ENCODE peak calls at places on chromosomes 2 and 18, in four cellular contexts. M is CD8-positive, alpha-beta memory T cell; O is heart right ventricle; S is kidney. U is an unnamed sample.

GRCh38 chr2:105754011-105754410 is 9.3 kb downstream of the NCK2 start:
- DNase-seq in S (no peak), M (no peak), O (no peak), U (no peak)

GRCh38 chr2:70897977-70898226 is 37.8 kb upstream of the ATP6V1B1 start:
- DNase-seq in O (no peak), S (no peak), M (no peak), U (no peak)

GRCh38 chr2:239157269-239157668 is 243.6 kb downstream of the HDAC4 start:
- DNase-seq in S (peak; percentile 63), M (no peak), O (no peak), U (peak; percentile 81)

GRCh38 chr2:238636269-238637073 is 209.7 kb downstream of the ASB1 start:
- DNase-seq in M (no peak), S (no peak), O (no peak), U (no peak)

GRCh38 chr18:58186258-58186948 is 142.4 kb downstream of the NEDD4L start:
- DNase-seq in O (no peak), S (no peak), M (no peak), U (no peak)

GRCh38 chr2:210553371-210553770 is 3.0 kb upstream of the CPS1 start:
- DNase-seq in S (no peak), M (no peak), O (no peak), U (no peak)

GRCh38 chr18:55439036-55439435 is 149.0 kb downstream of the TCF4 start:
- DNase-seq in M (no peak), S (no peak), O (no peak), U (no peak)

GRCh38 chr2:172052000-172052983 is 33.0 kb upstream of the DLX1 start:
- DNase-seq in S (no peak), O (no peak), M (no peak), U (no peak)

GRCh38 chr2:211455225-211455841 is 898.9 kb downstream of the CPS1 start:
- DNase-seq in S (no peak), M (no peak), O (no peak), U (no peak)

GRCh38 chr2:191366199-191366598 is 121.0 kb downstream of the MYO1B start:
- DNase-seq in M (no peak), S (no peak), O (no peak), U (no peak)

GRCh38 chr2:8392098-8392844 is 289.6 kb upstream of the ID2 start:
- DNase-seq in M (no peak), O (no peak), S (no peak), U (no peak)

GRCh38 chr2:38039111-38039510 is 36.8 kb downstream of the CYP1B1 start:
- DNase-seq in S (no peak), O (no peak), M (no peak), U (no peak)

GRCh38 chr2:66073166-66073565 is 361.8 kb upstream of the MEIS1 start:
- DNase-seq in S (no peak), M (no peak), O (no peak), U (no peak)

GRCh38 chr2:1937480-1937879 is 193.2 kb upstream of the PXDN start:
- DNase-seq in S (no peak), O (no peak), M (no peak), U (no peak)

GRCh38 chr2:182636694-182637093 is 79.4 kb upstream of the DNAJC10 start:
- DNase-seq in M (no peak), S (no peak), O (no peak), U (no peak)

GRCh38 chr18:25921677-25922421 is 168.6 kb downstream of the SS18 start:
- DNase-seq in O (no peak), S (no peak), M (peak; percentile 1), U (no peak)

GRCh38 chr2:85437488-85438290 is 19.2 kb downstream of the SH2D6 start:
- DNase-seq in S (peak; percentile 97), M (peak; percentile 66), O (peak; percentile 92), U (peak; percentile 97)

GRCh38 chr2:107633580-107634147 is 193.0 kb upstream of the RGPD4 start:
- DNase-seq in O (no peak), S (no peak), M (no peak), U (no peak)

GRCh38 chr2:215105607-215106354 is 32.6 kb downstream of the ABCA12 start:
- DNase-seq in S (no peak), O (no peak), M (no peak), U (no peak)

GRCh38 chr2:9287400-9288059 is 80.9 kb downstream of the ASAP2 start:
- DNase-seq in S (no peak), O (no peak), M (no peak), U (no peak)

GRCh38 chr18:79423211-79424007 is 27.7 kb downstream of the NFATC1 start:
- DNase-seq in O (no peak), M (no peak), S (peak; percentile 71), U (peak; percentile 73)
- H3K4me1 ChIP-seq in O (peaks cover 19% of the 10 kb centered on the region), M (no peaks in the 10 kb centered on the region), S (no peaks in the 10 kb centered on the region), U (peaks cover 55% of the 10 kb centered on the region)

GRCh38 chr2:61229936-61230335 is 67.9 kb downstream of the C2orf74 start:
- DNase-seq in S (no peak), O (no peak), M (no peak), U (no peak)
- H3K27ac ChIP-seq in S (no peak overlapping the region), O (no peak overlapping the region), M (no peak overlapping the region), U (no peak overlapping the region)

DNA sequence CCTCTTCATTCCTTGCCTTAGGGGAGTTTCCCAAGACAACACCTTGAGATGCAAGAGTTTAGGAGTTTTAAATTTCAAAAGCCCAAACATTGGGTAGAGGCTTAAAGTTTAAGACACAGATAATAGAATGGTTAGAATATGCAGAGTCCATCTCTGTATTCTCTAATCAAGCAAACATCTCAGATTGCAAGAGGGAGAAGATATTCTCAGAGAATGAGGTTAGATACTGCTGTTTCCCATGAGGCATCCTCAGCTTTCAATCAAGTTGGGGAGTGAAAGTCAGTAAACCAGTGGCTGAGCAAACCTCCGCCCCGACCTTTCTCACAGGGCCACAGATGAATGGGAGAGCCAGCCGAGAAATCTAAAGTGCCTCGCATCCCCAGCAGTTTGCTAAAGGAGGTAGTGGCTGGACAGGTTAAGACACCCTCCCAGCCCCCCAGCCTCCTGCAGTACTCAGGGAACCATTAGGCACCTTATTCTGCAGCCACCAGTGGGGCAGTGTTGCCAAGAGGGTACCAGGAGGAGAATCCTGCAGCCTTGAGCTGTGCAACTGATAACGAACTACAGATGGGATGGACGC is 30.0 kb downstream of the FBXO36 start:
- DNase-seq in S (no peak), M (no peak), O (no peak), U (no peak)
- H3K4me1 ChIP-seq in S (no peaks in the 10 kb centered on the region), M (no peaks in the 10 kb centered on the region), O (no peaks in the 10 kb centered on the region), U (no peaks in the 10 kb centered on the region)

GRCh38 chr2:39158351-39158750 is 37.5 kb upstream of the SOS1 start:
- DNase-seq in M (no peak), O (no peak), S (no peak), U (no peak)
- H3K27ac ChIP-seq in M (no peak overlapping the region), O (no peak overlapping the region), S (no peak overlapping the region), U (no peak overlapping the region)

DNA sequence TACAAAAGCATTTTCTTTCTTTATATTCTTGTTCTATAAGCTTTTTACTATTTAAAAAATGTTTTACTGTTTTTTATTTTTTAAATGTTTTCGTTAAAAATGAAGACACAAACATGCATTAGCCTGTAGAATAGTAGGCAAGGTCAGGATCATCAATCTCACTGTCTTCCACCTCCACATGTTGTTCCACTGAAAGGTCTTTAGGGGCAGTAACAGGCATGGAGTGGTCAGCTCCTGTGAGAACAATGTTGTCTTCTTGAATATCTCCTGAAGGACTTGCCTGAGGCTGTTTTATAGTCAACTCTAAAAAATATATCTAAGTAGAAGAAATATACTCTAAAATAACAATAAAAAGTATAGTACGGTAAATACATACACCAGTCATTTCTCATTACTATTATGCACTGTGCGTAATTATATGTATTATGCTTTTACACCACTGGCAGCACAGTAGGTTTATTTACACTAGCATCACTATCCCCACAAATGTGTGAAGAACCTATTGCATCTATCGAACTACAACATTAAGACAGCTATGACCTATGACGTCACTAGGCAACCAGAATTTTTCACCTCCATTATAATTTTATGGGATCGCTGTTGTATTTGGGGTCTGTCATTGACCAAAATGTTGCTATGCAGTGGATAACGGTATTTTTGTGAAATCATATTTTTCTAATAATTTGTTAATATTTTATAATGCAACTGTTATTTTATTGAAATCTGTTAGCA is 764.3 kb downstream of the METTL4 start:
- DNase-seq in O (no peak), S (no peak), M (no peak), U (no peak)
- H3K4me1 ChIP-seq in O (no peaks in the 10 kb centered on the region), S (no peaks in the 10 kb centered on the region), M (no peaks in the 10 kb centered on the region), U (no peaks in the 10 kb centered on the region)

GRCh38 chr2:28271914-28272240 is 120.8 kb upstream of the FOSL2 start:
- DNase-seq in M (no peak), S (no peak), O (no peak), U (no peak)
- H3K27ac ChIP-seq in M (no peak overlapping the region), S (peak overlapping the region; percentile 59), O (no peak overlapping the region), U (no peak overlapping the region)

U was measured in spleen.